ENCODE peak calls at places on chromosomes 12 and 14, in four cellular contexts. L is A549, H is K562, U is IMR-90. O is an unnamed sample.

GRCh38 chr12:63276537-63277365 is 125.8 kb upstream of the AVPR1A start:
- DNase-seq in H (peak), U (peak), L (no peak), O (peak)

GRCh38 chr12:60070541-60070940 is 474.7 kb downstream of the SLC16A7 start:
- DNase-seq in U (peak), H (no peak), L (no peak), O (no peak)

GRCh38 chr12:106066051-106066705 is 72.6 kb downstream of the NUAK1 start:
- DNase-seq in L (no peak), U (peak), H (no peak), O (no peak)

GRCh38 chr12:115144425-115144824 is 460.4 kb upstream of the TBX3 start:
- DNase-seq in U (no peak), L (no peak), H (no peak), O (no peak)

GRCh38 chr14:58713677-58714076 is 75.9 kb downstream of the DACT1 start:
- DNase-seq in H (no peak), L (no peak), U (peak), O (no peak)

GRCh38 chr12:26282339-26282945 is 87.1 kb downstream of the SSPN start:
- DNase-seq in H (no peak), L (no peak), U (no peak), O (no peak)

GRCh38 chr12:53410951-53411350 is 12.7 kb upstream of the AMHR2 start:
- DNase-seq in H (no peak), U (no peak), L (no peak), O (no peak)

GRCh38 chr14:104194716-104195115 is 56.3 kb downstream of the KIF26A start:
- DNase-seq in H (no peak), L (no peak), U (no peak), O (no peak)

GRCh38 chr12:126926023-126926600 is 1340.9 kb upstream of the TMEM132C start:
- DNase-seq in L (no peak), U (no peak), H (no peak), O (no peak)

GRCh38 chr14:85702937-85703336 is 173.0 kb downstream of the FLRT2 start:
- DNase-seq in U (peak), L (no peak), H (no peak), O (no peak)

GRCh38 chr14:76518366-76518765 is 142.4 kb downstream of the ESRRB start:
- DNase-seq in U (no peak), H (no peak), L (no peak), O (no peak)

GRCh38 chr12:59149995-59150642 is 229.8 kb upstream of the LRIG3 start:
- DNase-seq in U (peak), L (peak), H (peak), O (peak)

GRCh38 chr12:56267443-56268071 is 815 bp downstream of the COQ10A start:
- DNase-seq in H (peak), L (no peak), U (no peak), O (peak)

GRCh38 chr12:32217354-32218310 is 111.0 kb downstream of the BICD1 start:
- DNase-seq in L (peak), H (no peak), U (peak), O (no peak)

GRCh38 chr12:16281157-16281556 is 3.7 kb upstream of the SLC15A5 start:
- DNase-seq in H (no peak), U (no peak), L (no peak), O (no peak)

GRCh38 chr12:85711735-85712390 is 124.3 kb downstream of the RASSF9 start:
- DNase-seq in U (no peak), H (no peak), L (no peak), O (no peak)

GRCh38 chr14:36931796-36932195 is 240.6 kb downstream of the SLC25A21 start:
- DNase-seq in L (no peak), U (no peak), H (no peak), O (no peak)

GRCh38 chr14:36934304-36934703 is 238.1 kb downstream of the SLC25A21 start:
- DNase-seq in U (no peak), H (no peak), L (no peak), O (no peak)

GRCh38 chr14:36939265-36939664 is 233.1 kb downstream of the SLC25A21 start:
- DNase-seq in U (no peak), L (no peak), H (no peak), O (no peak)

GRCh38 chr14:36938678-36939077 is 233.7 kb downstream of the SLC25A21 start:
- DNase-seq in L (no peak), H (no peak), U (no peak), O (no peak)

DNA sequence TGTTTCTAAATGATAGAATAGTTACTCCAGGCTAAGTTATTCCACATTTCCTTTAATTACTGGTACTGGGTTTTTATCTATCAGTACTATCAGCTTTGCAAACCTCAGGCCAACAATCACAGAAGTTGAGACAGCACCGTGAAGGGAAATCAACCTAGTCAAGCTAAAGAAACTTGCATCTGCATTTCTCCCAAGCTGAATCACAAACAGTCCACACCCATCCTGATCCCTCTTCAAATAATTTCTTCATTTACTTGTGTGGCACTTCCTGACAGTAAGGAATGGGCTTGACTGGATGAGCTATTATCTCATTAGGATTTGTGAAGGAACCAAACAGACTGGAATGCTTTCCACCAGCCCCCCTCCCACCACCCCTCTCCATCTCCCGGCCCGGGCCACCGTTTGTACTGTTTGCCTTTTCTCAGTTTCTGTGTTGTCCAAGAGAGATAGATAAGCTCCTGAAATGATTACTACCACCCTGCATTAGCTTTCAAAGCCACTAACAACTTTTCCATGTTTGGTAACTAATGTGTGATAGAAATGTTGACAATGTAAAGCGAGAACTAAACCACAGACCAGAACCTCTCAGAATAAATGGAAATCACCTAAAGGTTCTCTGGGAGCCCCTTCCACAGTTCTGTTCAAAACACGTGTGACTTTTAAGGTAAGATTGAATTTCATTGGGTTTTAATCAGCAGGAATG is 236.3 kb downstream of the SLC25A21 start:
- DNase-seq in L (no peak), U (peak), H (no peak), O (no peak)
- TF ChIP-seq MAZ in L (no peak), U (no peak), H (no peak), O (no peak)

DNA sequence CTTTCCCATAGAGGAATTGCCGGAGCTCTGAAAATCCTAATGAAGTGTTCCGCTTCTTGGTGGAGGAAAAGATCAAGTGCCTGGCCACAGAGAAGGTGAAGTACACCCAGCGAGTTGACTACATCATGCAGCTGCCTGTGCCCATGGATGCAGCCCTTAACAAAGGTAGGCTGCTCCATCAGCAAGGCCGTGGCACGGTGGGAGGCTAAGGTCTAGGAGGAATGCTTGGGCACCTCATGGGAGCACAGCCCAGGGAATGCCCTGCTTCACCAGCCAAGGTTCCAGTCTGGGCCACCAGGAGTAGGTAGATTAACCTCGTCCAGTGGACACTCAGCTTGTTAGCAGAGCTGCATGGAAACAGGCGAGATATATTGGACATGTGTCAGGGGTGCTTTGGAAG is 6.4 kb upstream of the TPI1 start:
- DNase-seq in U (no peak), H (no peak), L (no peak), O (no peak)
- TF ChIP-seq MAZ in U (no peak), H (no peak), L (no peak), O (no peak)

GRCh38 chr14:41916313-41916712 is 309.6 kb downstream of the LRFN5 start:
- DNase-seq in U (no peak), L (no peak), H (no peak), O (no peak)

GRCh38 chr14:41915732-41916131 is 309.1 kb downstream of the LRFN5 start:
- DNase-seq in H (no peak), U (no peak), L (no peak), O (no peak)

GRCh38 chr14:41913398-41913797 is 306.7 kb downstream of the LRFN5 start:
- DNase-seq in H (no peak), L (no peak), U (no peak), O (no peak)
- TF ChIP-seq MAZ in H (no peak), L (no peak), U (no peak), O (no peak)

DNA sequence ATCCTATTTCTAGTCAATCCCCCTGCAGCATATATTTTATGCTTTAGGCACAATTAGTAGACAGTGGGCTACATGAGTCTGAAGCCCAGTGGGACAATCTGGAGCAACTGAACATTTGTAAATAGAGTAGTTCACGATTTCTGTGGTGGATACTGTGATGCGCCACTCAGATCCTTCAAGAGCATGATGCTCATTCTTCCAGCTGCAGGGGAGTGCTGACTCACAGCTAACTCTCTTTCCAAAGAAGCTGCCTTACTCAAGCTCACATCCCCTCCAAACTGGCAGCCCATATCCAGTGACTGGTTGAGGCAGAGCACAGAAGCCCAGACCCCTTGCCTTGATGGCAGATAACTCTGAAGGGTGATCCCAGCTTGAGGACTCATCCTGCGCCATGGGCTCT is 224.2 kb upstream of the EEA1 start:
- DNase-seq in H (no peak), L (no peak), U (peak), O (no peak)
- TF ChIP-seq MAZ in H (no peak), L (no peak), U (no peak), O (no peak)